ENCODE peak calls at places on chromosomes 2 and 18, in nine cellular contexts. G is transverse colon, R is heart left ventricle, P is IMR-90, M is HCT116, O is spleen, L is breast epithelium, F is GM12878, K is K562. V is an unnamed sample.

GRCh38 chr18:61333271-61333745 is at the start of gene CDH20:
- DNase-seq in G (no peak), R (no peak), P (no peak), M (no peak), O (no peak), L (no peak), F (no peak), K (no peak), V (no peak)

GRCh38 chr2:232693344-232693743 is 3.8 kb upstream of the GIGYF2 start:
- DNase-seq in G (no peak), R (no peak), P (no peak), M (no peak), O (no peak), L (peak), F (no peak), K (no peak), V (no peak)

GRCh38 chr2:178225011-178225817 is 30.9 kb downstream of the OSBPL6 start:
- DNase-seq in G (no peak), R (no peak), P (peak), M (no peak), O (no peak), L (no peak), F (no peak), K (no peak), V (no peak)

GRCh38 chr2:80361904-80362303 is 57.4 kb upstream of the LRRTM1 start:
- DNase-seq in G (no peak), R (no peak), P (no peak), M (no peak), O (no peak), L (no peak), F (no peak), K (peak), V (no peak)

GRCh38 chr2:240143801-240144648 is 3.6 kb upstream of the OTOS start:
- DNase-seq in G (peak), R (peak), P (peak), M (peak), O (peak), L (peak), F (no peak), K (peak), V (peak)

GRCh38 chr2:230908595-230909191 is 16.3 kb downstream of the GPR55 start:
- DNase-seq in G (peak), R (peak), P (peak), M (peak), O (peak), L (no peak), F (no peak), K (peak), V (peak)

GRCh38 chr2:328761-329160 is 40.9 kb upstream of the ALKAL2 start:
- DNase-seq in G (no peak), R (no peak), P (no peak), M (no peak), O (no peak), L (no peak), F (no peak), K (no peak), V (no peak)

GRCh38 chr2:65349863-65350262 is 82.5 kb downstream of the SPRED2 start:
- DNase-seq in G (peak), R (peak), P (peak), M (no peak), O (no peak), L (no peak), F (no peak), K (peak), V (no peak)

GRCh38 chr2:24731040-24731439 is 62.2 kb downstream of the PTRHD1 start:
- DNase-seq in G (no peak), R (no peak), P (no peak), M (no peak), O (no peak), L (no peak), F (no peak), K (no peak), V (no peak)

GRCh38 chr2:240873805-240874714 is 5.4 kb downstream of the AGXT start:
- DNase-seq in G (peak), R (no peak), P (peak), M (no peak), O (peak), L (no peak), F (no peak), K (no peak), V (no peak)

GRCh38 chr2:161170917-161171594 is 10.8 kb downstream of the TANK start:
- DNase-seq in G (no peak), R (no peak), P (no peak), M (no peak), O (no peak), L (no peak), F (no peak), K (no peak), V (peak)

GRCh38 chr18:10570622-10571021 is 44.8 kb downstream of the NAPG start:
- DNase-seq in G (no peak), R (no peak), P (no peak), M (no peak), O (no peak), L (no peak), F (no peak), K (no peak), V (no peak)

GRCh38 chr2:233341296-233341695 is 13.0 kb upstream of the DGKD start:
- DNase-seq in G (no peak), R (no peak), P (no peak), M (no peak), O (no peak), L (no peak), F (no peak), K (no peak), V (no peak)

GRCh38 chr18:25289040-25289631 is 62.8 kb downstream of the ZNF521 start:
- DNase-seq in G (no peak), R (no peak), P (peak), M (no peak), O (no peak), L (no peak), F (no peak), K (no peak), V (no peak)

GRCh38 chr2:132670961-132671781 is 1.2 kb upstream of the LYPD1 start:
- DNase-seq in G (no peak), R (no peak), P (peak), M (peak), O (no peak), L (no peak), F (no peak), K (no peak), V (peak)

GRCh38 chr2:14907014-14907612 is 274.6 kb downstream of the LRATD1 start:
- DNase-seq in G (no peak), R (no peak), P (no peak), M (no peak), O (no peak), L (no peak), F (no peak), K (peak), V (no peak)

GRCh38 chr2:134917958-134918517 is 584 bp upstream of the CCNT2 start:
- DNase-seq in G (no peak), R (no peak), P (no peak), M (no peak), O (peak), L (peak), F (peak), K (no peak), V (peak)

GRCh38 chr2:109365131-109365530 is 236.1 kb downstream of the SH3RF3 start:
- DNase-seq in G (no peak), R (no peak), P (no peak), M (no peak), O (no peak), L (no peak), F (no peak), K (no peak), V (no peak)

GRCh38 chr2:26429779-26430654 is 28.3 kb downstream of the DRC1 start:
- DNase-seq in G (no peak), R (peak), P (no peak), M (no peak), O (no peak), L (no peak), F (no peak), K (no peak), V (no peak)

GRCh38 chr2:160132761-160133160 is 67.3 kb downstream of the ITGB6 start:
- DNase-seq in G (no peak), R (no peak), P (no peak), M (no peak), O (no peak), L (no peak), F (no peak), K (no peak), V (no peak)

GRCh38 chr2:68606759-68607158 is 36.6 kb upstream of the PROKR1 start:
- DNase-seq in G (no peak), R (no peak), P (no peak), M (no peak), O (no peak), L (no peak), F (no peak), K (no peak), V (no peak)

GRCh38 chr2:29022455-29023128 is 41.5 kb downstream of the TOGARAM2 start:
- DNase-seq in G (no peak), R (no peak), P (no peak), M (no peak), O (no peak), L (no peak), F (no peak), K (no peak), V (no peak)

GRCh38 chr18:46167971-46168370 is 63.8 kb downstream of the HAUS1 start:
- DNase-seq in G (peak), R (no peak), P (no peak), M (no peak), O (peak), L (no peak), F (peak), K (no peak), V (no peak)

GRCh38 chr2:221571108-221571390 is 1.1 kb downstream of the EPHA4 start:
- DNase-seq in G (peak), R (no peak), P (peak), M (no peak), O (peak), L (no peak), F (no peak), K (no peak), V (no peak)

DNA sequence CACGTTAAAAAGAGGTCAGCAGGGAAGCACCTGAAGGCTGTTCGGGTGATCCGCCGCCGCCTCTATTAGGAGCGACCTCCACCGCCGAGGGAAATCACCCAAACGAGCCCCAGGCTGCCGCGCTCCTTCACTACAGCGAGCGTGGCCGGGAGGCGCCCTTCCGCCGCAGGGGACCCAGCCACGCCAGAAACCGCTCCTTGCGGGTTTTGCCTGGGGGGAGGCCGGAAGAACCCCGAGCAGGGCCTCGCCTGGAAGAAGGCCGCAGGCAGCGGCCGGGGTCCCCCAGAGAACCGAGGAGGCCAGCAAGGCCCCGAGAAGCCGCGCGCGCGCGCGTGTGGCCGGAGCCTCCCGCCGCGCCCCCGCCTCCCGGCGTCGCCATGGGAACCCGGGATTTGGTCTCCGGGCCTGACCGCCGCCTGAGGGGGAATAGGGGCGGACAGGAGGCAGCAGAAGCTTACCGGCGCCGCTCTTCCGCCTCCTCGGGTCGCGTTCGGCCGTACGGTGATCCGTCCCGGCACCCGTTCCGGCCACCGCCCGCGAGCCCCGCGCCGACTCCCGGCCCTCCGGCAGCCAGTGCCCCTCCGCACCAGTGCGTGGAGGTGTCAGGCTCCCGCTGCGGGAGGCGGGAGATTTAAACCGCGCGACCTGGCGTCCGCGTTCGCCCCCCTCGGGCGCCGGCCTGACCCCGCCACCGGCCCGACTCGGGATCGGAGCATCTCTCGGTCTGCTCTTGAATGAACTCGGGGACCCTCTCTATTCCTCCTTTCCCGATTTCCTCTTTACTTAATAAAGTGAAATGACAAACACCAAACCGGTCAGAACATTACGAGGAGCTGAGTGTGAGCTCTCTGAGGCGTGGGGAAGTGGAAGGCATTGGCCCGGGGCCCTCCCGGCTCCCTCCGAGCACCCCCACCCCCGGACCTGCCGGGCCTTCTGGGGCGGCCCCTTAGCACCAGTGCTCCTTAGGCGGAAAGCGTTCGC is at the start of gene ICA1L:
- DNase-seq in G (peak), R (peak), P (peak), M (no peak), O (peak), L (no peak), F (no peak), K (peak), V (peak)
- TF ChIP-seq POLR2A in G (no peak), R (no peak), P (no peak), M (no peak), O (no peak), L (no peak), F (peak), K (peak), V (no peak)

GRCh38 chr2:162245051-162245450 is 1.8 kb upstream of the FAP start:
- DNase-seq in G (no peak), R (no peak), P (no peak), M (no peak), O (no peak), L (no peak), F (no peak), K (no peak), V (no peak)

GRCh38 chr2:162244559-162245031 is 1.4 kb upstream of the FAP start:
- DNase-seq in G (no peak), R (peak), P (peak), M (peak), O (no peak), L (peak), F (no peak), K (no peak), V (no peak)

GRCh38 chr2:162242586-162243304 is 500 bp downstream of the FAP start:
- DNase-seq in G (no peak), R (no peak), P (peak), M (no peak), O (no peak), L (no peak), F (no peak), K (no peak), V (no peak)

GRCh38 chr2:162241571-162241970 is 1.7 kb downstream of the FAP start:
- DNase-seq in G (no peak), R (no peak), P (no peak), M (no peak), O (no peak), L (no peak), F (no peak), K (no peak), V (no peak)

GRCh38 chr2:162243305-162243693 is at the start of gene FAP:
- DNase-seq in G (no peak), R (peak), P (peak), M (no peak), O (no peak), L (no peak), F (no peak), K (no peak), V (no peak)
- H3K4me3 ChIP-seq in G (peak), R (peak), P (peak), M (no peak), O (no peak), L (peak), F (no peak), K (no peak), V (no peak)

GRCh38 chr2:197149546-197149945 is 161.0 kb downstream of the ANKRD44 start:
- DNase-seq in G (no peak), R (no peak), P (no peak), M (no peak), O (no peak), L (no peak), F (no peak), K (no peak), V (no peak)
- H3K27ac ChIP-seq in G (no peak), R (no peak), P (no peak), M (no peak), O (no peak), L (no peak), F (peak), K (no peak), V (no peak)

DNA sequence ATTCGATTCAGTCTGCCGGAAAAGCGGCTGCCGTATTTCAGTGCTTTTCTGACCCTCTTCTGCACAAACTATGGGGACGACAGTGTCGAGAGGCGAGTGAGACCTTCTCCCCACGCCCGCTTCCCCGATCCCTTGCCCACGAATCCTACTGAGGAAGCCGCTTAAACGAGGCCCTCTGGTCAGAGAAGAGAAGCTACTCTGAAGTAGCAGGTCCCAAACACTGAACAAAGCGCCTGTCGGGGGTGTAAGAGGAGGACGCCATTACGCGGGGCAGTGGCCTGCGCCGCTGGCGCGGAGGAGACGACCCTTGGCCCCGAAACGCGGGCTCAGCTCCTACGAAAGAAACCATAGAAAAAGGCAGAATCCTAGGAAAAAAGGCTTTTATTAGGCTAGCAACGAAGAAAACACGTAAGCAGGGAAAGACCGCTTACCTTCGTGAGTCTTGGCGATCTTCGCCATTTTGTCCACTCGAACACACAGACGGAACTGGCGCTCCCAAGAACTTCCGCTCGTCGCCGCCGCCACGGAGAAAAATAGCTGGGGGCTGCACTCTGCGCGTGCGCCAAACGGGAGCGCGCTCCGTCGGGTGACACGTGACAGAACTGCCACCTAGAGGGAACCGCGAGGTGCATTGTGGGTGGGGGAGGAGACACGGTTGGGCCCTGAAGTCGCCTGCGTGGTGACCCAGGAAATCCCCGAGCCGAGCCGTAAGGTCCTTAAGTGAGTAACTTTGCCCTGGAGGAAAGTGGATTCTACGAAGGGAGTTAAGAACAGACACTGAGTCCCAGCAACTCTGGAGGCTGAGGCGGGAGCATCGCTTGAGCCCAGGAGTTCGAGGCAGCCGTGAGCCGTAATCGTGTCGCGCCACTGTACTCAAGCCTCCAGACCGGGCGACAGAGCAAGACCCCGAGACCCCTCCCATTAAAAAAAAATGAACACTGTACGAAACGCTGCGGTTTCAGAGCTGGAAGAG is at the start of gene SF3B1:
- DNase-seq in G (peak), R (peak), P (peak), M (peak), O (peak), L (peak), F (peak), K (peak), V (peak)
- TF ChIP-seq POLR2A in G (peak), R (no peak), P (peak), M (peak), O (peak), L (peak), F (peak), K (peak), V (peak)

DNA sequence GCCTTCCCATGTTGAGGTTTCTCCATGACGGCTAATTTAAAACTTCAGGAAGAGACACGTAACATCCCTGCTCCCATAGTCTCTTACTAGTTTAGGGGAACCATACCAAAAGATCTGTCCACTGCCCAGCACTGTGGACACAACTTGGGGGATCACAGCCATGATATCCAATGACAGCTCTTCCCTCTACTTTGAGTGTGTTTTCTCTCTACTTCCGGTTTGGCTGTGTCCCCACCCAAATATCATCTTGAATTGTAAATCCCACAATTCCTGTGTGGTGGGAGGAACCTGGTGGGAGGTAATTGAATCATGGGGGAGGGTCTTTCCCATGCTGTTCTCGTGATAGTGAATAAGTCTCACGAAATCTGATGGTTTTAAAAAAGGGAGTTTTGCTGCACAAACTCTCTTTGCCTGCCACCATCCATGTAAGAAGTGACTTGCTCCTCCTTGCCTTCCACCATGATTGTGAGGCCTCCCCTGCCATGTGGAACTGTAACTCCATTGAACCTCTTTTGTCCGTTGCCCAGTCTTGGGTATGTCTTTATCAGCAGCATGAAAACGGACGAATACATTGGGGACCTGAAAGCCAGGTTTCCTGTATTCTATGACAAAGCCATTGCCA is 1.6 kb upstream of the MGAT4A start:
- DNase-seq in G (no peak), R (no peak), P (no peak), M (no peak), O (no peak), L (no peak), F (no peak), K (no peak), V (no peak)
- H3K4me3 ChIP-seq in G (peak), R (peak), P (no peak), M (no peak), O (peak), L (peak), F (no peak), K (no peak), V (no peak)

GRCh38 chr2:98026292-98026691 is 30.5 kb upstream of the TMEM131 start:
- DNase-seq in G (no peak), R (no peak), P (no peak), M (no peak), O (no peak), L (no peak), F (no peak), K (no peak), V (no peak)
- H3K27ac ChIP-seq in G (peak), R (no peak), P (no peak), M (no peak), O (no peak), L (no peak), F (peak), K (no peak), V (no peak)

GRCh38 chr2:197310271-197310939 is at the start of gene ANKRD44:
- DNase-seq in G (peak), R (peak), P (peak), M (peak), O (peak), L (peak), F (no peak), K (peak), V (peak)

GRCh38 chr2:197310940-197311485 is 433 bp upstream of the ANKRD44 start:
- DNase-seq in G (no peak), R (no peak), P (no peak), M (no peak), O (no peak), L (no peak), F (no peak), K (no peak), V (no peak)

GRCh38 chr2:197308635-197309368 is 1.8 kb downstream of the ANKRD44 start:
- DNase-seq in G (no peak), R (no peak), P (no peak), M (no peak), O (no peak), L (no peak), F (no peak), K (no peak), V (no peak)

GRCh38 chr2:197307933-197308521 is 2.6 kb downstream of the ANKRD44 start:
- DNase-seq in G (peak), R (no peak), P (no peak), M (no peak), O (no peak), L (no peak), F (no peak), K (no peak), V (no peak)

GRCh38 chr2:197309369-197310231 is 980 bp downstream of the ANKRD44 start:
- DNase-seq in G (peak), R (peak), P (no peak), M (no peak), O (peak), L (no peak), F (no peak), K (no peak), V (peak)
- TF ChIP-seq POLR2A in G (no peak), R (no peak), P (no peak), M (no peak), O (no peak), L (no peak), F (peak), K (no peak), V (no peak)

GRCh38 chr2:165293439-165294420 is 54.5 kb downstream of the SCN2A start:
- DNase-seq in G (peak), R (no peak), P (peak), M (peak), O (no peak), L (peak), F (peak), K (peak), V (peak)
- H3K4me3 ChIP-seq in G (no peak), R (no peak), P (peak), M (no peak), O (no peak), L (peak), F (no peak), K (no peak), V (no peak)

V was measured in adrenal gland.